ENCODE peak calls at places on chromosomes 13 and 19, in four cellular contexts. V is HL-60, M is K562, Y is GM12878. T is an unnamed sample.

GRCh38 chr19:8573316-8573715 is 3.9 kb downstream of the MYO1F start:
- DNase-seq in V (no peak), M (no peak), Y (no peak), T (no peak)

GRCh38 chr13:113794086-113794485 is 35.1 kb downstream of the TMEM255B start:
- DNase-seq in V (no peak), M (no peak), Y (no peak), T (no peak)

GRCh38 chr19:34120846-34121639 is 51.3 kb upstream of the LSM14A start:
- DNase-seq in V (no peak), M (peak), Y (no peak), T (peak)

GRCh38 chr13:91384891-91385290 is 13.5 kb upstream of the GPC5 start:
- DNase-seq in V (no peak), M (no peak), Y (no peak), T (no peak)

GRCh38 chr13:99157046-99157445 is 43.6 kb upstream of the UBAC2 start:
- DNase-seq in V (no peak), M (no peak), Y (no peak), T (no peak)

GRCh38 chr13:51297556-51297955 is 41.9 kb upstream of the SERPINE3 start:
- DNase-seq in V (no peak), M (no peak), Y (no peak), T (no peak)

GRCh38 chr13:58573742-58574141 is 942.2 kb downstream of the PCDH17 start:
- DNase-seq in V (peak), M (no peak), Y (no peak), T (no peak)

GRCh38 chr19:51071006-51071405 is 6.1 kb upstream of the KLK13 start:
- DNase-seq in V (no peak), M (no peak), Y (no peak), T (no peak)

GRCh38 chr13:23695711-23696512 is 125.7 kb downstream of the TNFRSF19 start:
- DNase-seq in V (no peak), M (no peak), Y (no peak), T (peak)

GRCh38 chr19:55206664-55207500 is 2.4 kb downstream of the PTPRH start:
- DNase-seq in V (no peak), M (peak), Y (no peak), T (no peak)

GRCh38 chr13:32362574-32362973 is 47.3 kb downstream of the BRCA2 start:
- DNase-seq in V (peak), M (no peak), Y (no peak), T (no peak)

GRCh38 chr13:31733066-31733465 is 6.3 kb upstream of the RXFP2 start:
- DNase-seq in V (no peak), M (no peak), Y (no peak), T (no peak)

GRCh38 chr19:41998246-41999020 is 4.4 kb upstream of the ATP1A3 start:
- DNase-seq in V (no peak), M (peak), Y (no peak), T (peak)

GRCh38 chr13:91058066-91058465 is 289.4 kb upstream of the MIR17HG start:
- DNase-seq in V (no peak), M (no peak), Y (no peak), T (no peak)

GRCh38 chr19:4393947-4394590 is 6.3 kb downstream of the SH3GL1 start:
- DNase-seq in V (no peak), M (no peak), Y (no peak), T (no peak)

GRCh38 chr19:45321848-45322247 is 827 bp downstream of the CKM start:
- DNase-seq in V (no peak), M (no peak), Y (no peak), T (no peak)

GRCh38 chr19:3817761-3818160 is 31.6 kb upstream of the MATK start:
- DNase-seq in V (no peak), M (no peak), Y (no peak), T (no peak)

GRCh38 chr19:32570081-32570785 is 10.8 kb upstream of the PDCD5 start:
- DNase-seq in V (no peak), M (peak), Y (no peak), T (peak)

GRCh38 chr13:60990032-60990733 is 425.5 kb downstream of the PCDH20 start:
- DNase-seq in V (no peak), M (no peak), Y (no peak), T (no peak)

GRCh38 chr13:45055902-45056648 is 64.2 kb upstream of the GTF2F2 start:
- DNase-seq in V (no peak), M (peak), Y (no peak), T (no peak)

GRCh38 chr13:30787747-30788535 is 52.6 kb downstream of the ALOX5AP start:
- DNase-seq in V (no peak), M (no peak), Y (no peak), T (no peak)

GRCh38 chr13:51781246-51782022 is 22.5 kb downstream of the DHRS12 start:
- DNase-seq in V (no peak), M (no peak), Y (no peak), T (no peak)

GRCh38 chr13:34462843-34463242 is 479.2 kb upstream of the NBEA start:
- DNase-seq in V (no peak), M (no peak), Y (no peak), T (no peak)

GRCh38 chr13:79481685-79482052 is 714 bp downstream of the NDFIP2 start:
- DNase-seq in V (no peak), M (peak), Y (no peak), T (no peak)

GRCh38 chr19:16088985-16089846 is 12.9 kb downstream of the TPM4 start:
- DNase-seq in V (no peak), M (no peak), Y (no peak), T (no peak)

GRCh38 chr13:49669735-49670309 is 21.5 kb downstream of the EBPL start:
- DNase-seq in V (peak), M (peak), Y (no peak), T (no peak)

GRCh38 chr19:2711175-2711936 is 8.9 kb upstream of the GNG7 start:
- DNase-seq in V (peak), M (peak), Y (no peak), T (no peak)

GRCh38 chr13:22173605-22174004 is 502.7 kb downstream of the FGF9 start:
- DNase-seq in V (no peak), M (no peak), Y (no peak), T (no peak)

GRCh38 chr19:18373892-18374629 is 11.9 kb upstream of the GDF15 start:
- DNase-seq in V (peak), M (peak), Y (peak), T (peak)

GRCh38 chr13:32025730-32026129 is 5.8 kb upstream of the FRY start:
- DNase-seq in V (no peak), M (no peak), Y (no peak), T (no peak)

GRCh38 chr19:18645035-18645511 is 8.2 kb downstream of the KLHL26 start:
- DNase-seq in V (no peak), M (no peak), Y (no peak), T (no peak)

GRCh38 chr13:77460195-77460594 is 75.3 kb upstream of the SCEL start:
- DNase-seq in V (peak), M (no peak), Y (peak), T (no peak)

GRCh38 chr13:80227645-80228044 is 113.3 kb downstream of the SPRY2 start:
- DNase-seq in V (no peak), M (no peak), Y (no peak), T (no peak)

GRCh38 chr19:29956855-29957254 is 14.8 kb downstream of the URI1 start:
- DNase-seq in V (no peak), M (no peak), Y (no peak), T (no peak)

GRCh38 chr13:108195146-108195545 is 20.2 kb downstream of the LIG4 start:
- DNase-seq in V (no peak), M (no peak), Y (no peak), T (no peak)

GRCh38 chr13:112605531-112605990 is 17.6 kb upstream of the TUBGCP3 start:
- DNase-seq in V (no peak), M (no peak), Y (no peak), T (no peak)

DNA sequence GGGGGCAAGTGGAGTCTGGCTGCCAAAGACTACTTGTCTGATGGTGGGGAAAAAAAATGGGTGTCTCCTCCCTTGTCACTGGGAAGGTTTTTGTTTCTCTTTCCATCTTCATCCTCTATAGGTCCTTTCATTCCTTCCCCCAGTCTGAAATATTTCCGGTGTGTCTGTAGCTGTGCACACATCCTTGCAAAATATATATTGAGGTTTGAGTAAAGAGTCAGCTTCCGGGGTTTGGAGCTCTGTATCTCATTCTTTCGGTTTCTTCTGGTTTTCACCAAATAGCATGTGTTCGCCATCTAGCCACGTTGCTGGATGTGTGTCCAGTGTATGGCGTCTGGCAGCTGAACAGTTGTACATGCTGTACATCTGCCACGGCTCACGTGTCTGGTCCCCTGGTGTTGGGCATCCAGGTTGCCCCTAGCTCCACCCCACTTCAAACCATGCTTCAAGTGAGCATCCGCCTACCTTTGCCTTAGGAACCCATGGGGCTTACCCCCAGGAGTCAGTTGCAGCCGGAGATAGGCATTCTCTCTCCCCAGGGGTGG is 142.2 kb downstream of the SIPA1L3 start:
- DNase-seq in V (peak), M (no peak), Y (peak), T (peak)
- TF ChIP-seq SPI1 in V (no peak), M (no peak), Y (no peak), T (no peak)

GRCh38 chr19:12859546-12859945 is 21.2 kb downstream of the MAST1 start:
- DNase-seq in V (no peak), M (no peak), Y (no peak), T (no peak)
- TF ChIP-seq SPI1 in V (no peak), M (no peak), Y (no peak), T (no peak)

GRCh38 chr13:73849292-73849691 is 284.9 kb downstream of the KLF12 start:
- DNase-seq in V (no peak), M (no peak), Y (no peak), T (no peak)
- TF ChIP-seq SPI1 in V (no peak), M (no peak), Y (no peak), T (no peak)

GRCh38 chr13:40060318-40061007 is 405.0 kb downstream of the COG6 start:
- DNase-seq in V (no peak), M (no peak), Y (peak), T (no peak)
- TF ChIP-seq SPI1 in V (no peak), M (no peak), Y (peak), T (no peak)

GRCh38 chr19:1259206-1259872 is 9.8 kb upstream of the CIRBP start:
- DNase-seq in V (peak), M (peak), Y (peak), T (no peak)
- TF ChIP-seq SPI1 in V (peak), M (peak), Y (peak), T (peak)